ENCODE peak calls at places on chromosomes 1 and 21, in five cellular contexts. One of them, this sample, is unnamed.

GRCh38 chr1:29416267-29416666 is 179.9 kb downstream of the PTPRU start:
- DNase-seq in GM12892: no peak
- DNase-seq in SK-N-SH: no peak
- DNase-seq in K562: no peak
- DNase-seq in GM12891: no peak
- DNase-seq in this sample: no peak

GRCh38 chr1:206890690-206891089 is 6.6 kb upstream of the IL24 start:
- DNase-seq in GM12892: no peak
- DNase-seq in SK-N-SH: no peak
- DNase-seq in K562: no peak
- DNase-seq in GM12891: no peak
- DNase-seq in this sample: no peak

GRCh38 chr1:78792756-78793155 is 143.1 kb downstream of the IFI44 start:
- DNase-seq in GM12892: no peak
- DNase-seq in SK-N-SH: no peak
- DNase-seq in K562: no peak
- DNase-seq in GM12891: no peak
- DNase-seq in this sample: no peak

GRCh38 chr1:183702087-183702812 is 49.1 kb upstream of the APOBEC4 start:
- DNase-seq in GM12892: no peak
- DNase-seq in SK-N-SH: no peak
- DNase-seq in K562: no peak
- DNase-seq in GM12891: no peak
- DNase-seq in this sample: no peak

GRCh38 chr1:177975588-177976495 is 6.0 kb upstream of the SEC16B start:
- DNase-seq in GM12892: no peak
- DNase-seq in SK-N-SH: no peak
- DNase-seq in K562: no peak
- DNase-seq in GM12891: no peak
- DNase-seq in this sample: no peak

GRCh38 chr1:22702671-22703070 is 8.0 kb upstream of the EPHB2 start:
- DNase-seq in GM12892: no peak
- DNase-seq in SK-N-SH: no peak
- DNase-seq in K562: no peak
- DNase-seq in GM12891: no peak
- DNase-seq in this sample: no peak

GRCh38 chr1:15946546-15947381 is 29.1 kb downstream of the ZBTB17 start:
- DNase-seq in GM12892: no peak
- DNase-seq in SK-N-SH: no peak
- DNase-seq in K562: no peak
- DNase-seq in GM12891: no peak
- DNase-seq in this sample: no peak

GRCh38 chr1:19780267-19780877 is 19.3 kb downstream of the TMCO4 start:
- DNase-seq in GM12892: no peak
- DNase-seq in SK-N-SH: no peak
- DNase-seq in K562: no peak
- DNase-seq in GM12891: no peak
- DNase-seq in this sample: no peak

GRCh38 chr1:153515504-153516394 is 20.0 kb downstream of the S100A6 start:
- DNase-seq in GM12892: no peak
- DNase-seq in SK-N-SH: no peak
- DNase-seq in K562: no peak
- DNase-seq in GM12891: no peak
- DNase-seq in this sample: no peak

GRCh38 chr1:54249798-54250497 is 50.0 kb downstream of the MRPL37 start:
- DNase-seq in GM12892: no peak
- DNase-seq in SK-N-SH: no peak
- DNase-seq in K562: no peak
- DNase-seq in GM12891: no peak
- DNase-seq in this sample: peak

GRCh38 chr1:85683292-85684025 is 24.8 kb downstream of the ZNHIT6 start:
- DNase-seq in GM12892: no peak
- DNase-seq in SK-N-SH: no peak
- DNase-seq in K562: no peak
- DNase-seq in GM12891: no peak
- DNase-seq in this sample: no peak

GRCh38 chr21:26776320-26777021 is 68.7 kb downstream of the ADAMTS1 start:
- DNase-seq in GM12892: no peak
- DNase-seq in SK-N-SH: no peak
- DNase-seq in K562: no peak
- DNase-seq in GM12891: no peak
- DNase-seq in this sample: no peak

GRCh38 chr1:26959722-26960624 is at the start of gene KDF1:
- DNase-seq in GM12892: no peak
- DNase-seq in SK-N-SH: peak
- DNase-seq in K562: peak
- DNase-seq in GM12891: no peak
- DNase-seq in this sample: no peak

GRCh38 chr1:15953791-15954201 is 22.1 kb downstream of the ZBTB17 start:
- DNase-seq in GM12892: no peak
- DNase-seq in SK-N-SH: peak
- DNase-seq in K562: no peak
- DNase-seq in GM12891: no peak
- DNase-seq in this sample: no peak

GRCh38 chr1:30888391-30888790 is 20.2 kb downstream of the SDC3 start:
- DNase-seq in GM12892: no peak
- DNase-seq in SK-N-SH: no peak
- DNase-seq in K562: peak
- DNase-seq in GM12891: no peak
- DNase-seq in this sample: no peak

GRCh38 chr1:7079637-7080036 is 294.4 kb downstream of the CAMTA1 start:
- DNase-seq in GM12892: no peak
- DNase-seq in SK-N-SH: no peak
- DNase-seq in K562: no peak
- DNase-seq in GM12891: no peak
- DNase-seq in this sample: no peak

GRCh38 chr1:110593905-110594304 is 12.3 kb downstream of the KCNA2 start:
- DNase-seq in GM12892: no peak
- DNase-seq in SK-N-SH: no peak
- DNase-seq in K562: no peak
- DNase-seq in GM12891: no peak
- DNase-seq in this sample: no peak

GRCh38 chr21:41147096-41147978 is 20.6 kb upstream of the BACE2 start:
- DNase-seq in GM12892: no peak
- DNase-seq in SK-N-SH: no peak
- DNase-seq in K562: no peak
- DNase-seq in GM12891: no peak
- DNase-seq in this sample: no peak
- TF ChIP-seq TAF1 in GM12892: no peak
- TF ChIP-seq TAF1 in SK-N-SH: no peak
- TF ChIP-seq TAF1 in K562: no peak
- TF ChIP-seq TAF1 in GM12891: no peak
- TF ChIP-seq TAF1 in this sample: no peak

GRCh38 chr1:31937300-31938183 is 626 bp downstream of the PTP4A2 start:
- DNase-seq in GM12892: no peak
- DNase-seq in SK-N-SH: peak
- DNase-seq in K562: peak
- DNase-seq in GM12891: peak
- DNase-seq in this sample: peak
- TF ChIP-seq TAF1 in GM12892: no peak
- TF ChIP-seq TAF1 in SK-N-SH: peak
- TF ChIP-seq TAF1 in K562: peak
- TF ChIP-seq TAF1 in GM12891: peak
- TF ChIP-seq TAF1 in this sample: no peak

GRCh38 chr1:201476670-201477344 is 7.8 kb upstream of the PHLDA3 start:
- DNase-seq in GM12892: no peak
- DNase-seq in SK-N-SH: no peak
- DNase-seq in K562: no peak
- DNase-seq in GM12891: no peak
- DNase-seq in this sample: no peak
- TF ChIP-seq TAF1 in GM12892: no peak
- TF ChIP-seq TAF1 in SK-N-SH: no peak
- TF ChIP-seq TAF1 in K562: no peak
- TF ChIP-seq TAF1 in GM12891: no peak
- TF ChIP-seq TAF1 in this sample: no peak

DNA sequence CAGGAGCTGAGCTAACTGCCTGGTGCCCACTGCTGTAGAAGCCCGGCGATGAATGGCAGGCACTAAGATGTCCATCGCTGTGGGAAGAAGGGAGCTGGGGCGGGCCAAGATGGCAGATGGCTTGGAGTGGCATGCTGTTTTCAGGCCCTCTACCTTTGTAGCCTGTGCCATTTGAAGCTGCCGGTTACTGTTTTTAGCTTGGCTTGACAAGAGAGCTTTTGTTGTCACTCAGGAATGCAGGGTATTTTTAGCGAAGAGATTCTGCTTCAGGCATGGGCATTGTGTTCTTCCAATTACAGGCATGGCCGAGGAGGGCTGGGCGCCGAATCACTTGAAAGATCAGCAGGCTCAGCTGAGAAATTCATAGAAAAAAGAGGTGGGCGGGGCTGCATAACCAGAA is 348.7 kb downstream of the RPS6KC1 start:
- DNase-seq in GM12892: no peak
- DNase-seq in SK-N-SH: no peak
- DNase-seq in K562: no peak
- DNase-seq in GM12891: no peak
- DNase-seq in this sample: peak
- TF ChIP-seq TAF1 in GM12892: no peak
- TF ChIP-seq TAF1 in SK-N-SH: no peak
- TF ChIP-seq TAF1 in K562: no peak
- TF ChIP-seq TAF1 in GM12891: no peak
- TF ChIP-seq TAF1 in this sample: no peak

DNA sequence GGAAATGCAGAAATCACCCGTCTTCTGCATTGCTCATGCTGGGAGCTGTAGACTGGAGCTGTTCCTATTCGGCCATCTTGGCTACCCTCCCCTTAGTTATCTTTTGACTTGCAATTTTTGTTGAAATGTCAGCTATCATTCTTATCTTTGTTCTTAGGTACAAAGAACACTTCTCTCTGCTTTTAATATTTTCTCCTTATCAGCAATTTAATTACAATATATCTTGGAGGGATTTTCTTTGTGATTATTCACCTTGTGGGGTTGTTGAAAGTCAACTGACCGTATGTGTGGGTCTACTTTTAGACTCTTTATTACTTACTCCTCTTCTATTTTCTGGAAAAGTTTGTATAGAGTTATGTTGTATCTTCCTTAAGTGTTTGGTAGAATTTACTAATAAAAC is 43.1 kb upstream of the PKP1 start:
- DNase-seq in GM12892: no peak
- DNase-seq in SK-N-SH: no peak
- DNase-seq in K562: no peak
- DNase-seq in GM12891: no peak
- DNase-seq in this sample: no peak
- TF ChIP-seq TAF1 in GM12892: no peak
- TF ChIP-seq TAF1 in SK-N-SH: no peak
- TF ChIP-seq TAF1 in K562: no peak
- TF ChIP-seq TAF1 in GM12891: no peak
- TF ChIP-seq TAF1 in this sample: no peak

DNA sequence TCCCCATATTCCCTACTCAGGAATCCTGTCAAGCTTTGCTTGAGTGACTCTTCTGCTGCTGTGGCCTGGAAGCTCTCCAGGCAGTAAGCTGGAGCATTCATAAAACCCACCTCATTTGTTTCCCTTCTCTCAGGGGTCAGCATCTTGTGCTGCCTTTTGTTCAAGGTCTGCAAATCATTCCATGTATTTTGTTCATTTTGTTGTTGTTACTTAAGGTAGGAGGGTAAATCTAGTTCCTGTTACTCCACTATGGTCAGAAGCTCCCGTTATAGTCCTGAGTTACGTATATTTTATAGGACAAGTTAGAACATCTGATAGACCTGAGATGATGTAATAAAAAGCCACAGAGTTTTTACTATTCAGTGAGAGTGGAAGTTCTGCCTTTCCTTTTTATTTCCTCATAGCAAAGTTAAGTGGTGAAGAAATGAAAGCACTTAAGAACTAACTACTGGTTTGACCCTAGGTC is 9.9 kb downstream of the SYNJ1 start:
- DNase-seq in GM12892: no peak
- DNase-seq in SK-N-SH: no peak
- DNase-seq in K562: no peak
- DNase-seq in GM12891: no peak
- DNase-seq in this sample: no peak
- TF ChIP-seq TAF1 in GM12892: no peak
- TF ChIP-seq TAF1 in SK-N-SH: no peak
- TF ChIP-seq TAF1 in K562: no peak
- TF ChIP-seq TAF1 in GM12891: no peak
- TF ChIP-seq TAF1 in this sample: no peak

GRCh38 chr1:181310560-181310959 is 172.8 kb upstream of the CACNA1E start:
- DNase-seq in GM12892: no peak
- DNase-seq in SK-N-SH: no peak
- DNase-seq in K562: no peak
- DNase-seq in GM12891: no peak
- DNase-seq in this sample: peak
- TF ChIP-seq TAF1 in GM12892: no peak
- TF ChIP-seq TAF1 in SK-N-SH: no peak
- TF ChIP-seq TAF1 in K562: no peak
- TF ChIP-seq TAF1 in GM12891: no peak
- TF ChIP-seq TAF1 in this sample: no peak

DNA sequence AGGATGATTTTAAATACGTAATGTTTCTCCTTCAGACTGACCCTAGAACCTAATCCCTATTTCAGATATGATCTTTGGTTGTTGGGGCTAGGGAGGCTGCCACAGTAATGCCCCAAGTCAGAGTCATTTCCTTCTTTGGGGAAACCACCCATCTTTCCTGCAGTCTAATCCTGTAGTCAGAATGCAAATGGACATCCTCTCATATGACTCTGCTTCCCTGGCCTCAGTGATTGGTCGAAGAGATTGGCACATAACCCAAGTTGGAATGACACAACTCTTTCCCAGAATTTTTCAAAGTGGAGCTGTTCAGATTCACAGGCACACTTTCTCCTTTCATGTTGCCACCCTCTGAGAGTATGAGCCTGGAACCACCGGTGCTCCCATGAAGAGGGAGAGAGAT is 58.8 kb upstream of the ZNF644 start:
- DNase-seq in GM12892: no peak
- DNase-seq in SK-N-SH: no peak
- DNase-seq in K562: no peak
- DNase-seq in GM12891: no peak
- DNase-seq in this sample: no peak
- TF ChIP-seq TAF1 in GM12892: no peak
- TF ChIP-seq TAF1 in SK-N-SH: no peak
- TF ChIP-seq TAF1 in K562: no peak
- TF ChIP-seq TAF1 in GM12891: no peak
- TF ChIP-seq TAF1 in this sample: no peak

GRCh38 chr1:1968767-1969504 is 34.6 kb downstream of the CFAP74 start:
- DNase-seq in GM12892: no peak
- DNase-seq in SK-N-SH: no peak
- DNase-seq in K562: no peak
- DNase-seq in GM12891: no peak
- DNase-seq in this sample: no peak
- TF ChIP-seq TAF1 in GM12892: no peak
- TF ChIP-seq TAF1 in SK-N-SH: no peak
- TF ChIP-seq TAF1 in K562: no peak
- TF ChIP-seq TAF1 in GM12891: no peak
- TF ChIP-seq TAF1 in this sample: no peak